ENCODE peak calls at places on chromosomes 11 and 22, in six cellular contexts. B is AG08396; O is activated CD4-positive, alpha-beta T cell treated with anti-CD3 and anti-CD28 coated beads for 24 hours; H is Calu3; X is lower lobe of right lung; N is NCI-H1105. Z is an unnamed sample.

GRCh38 chr22:17411213-17411612 is 42.0 kb downstream of the CECR2 start:
- DNase-seq in B (no peak), N (no peak), H (no peak), X (no peak), O (no peak), Z (no peak)

GRCh38 chr22:47333625-47334024 is 571.2 kb downstream of the TBC1D22A start:
- DNase-seq in N (peak; percentile 87), O (no peak), B (peak; percentile 20), X (no peak), H (peak; percentile 84), Z (no peak)

GRCh38 chr11:63866211-63866610 is 27.3 kb downstream of the MARK2 start:
- DNase-seq in N (no peak), B (no peak), H (peak; percentile 47), X (peak; percentile 79), O (peak; percentile 67), Z (peak; percentile 64)

GRCh38 chr11:37333345-37333744 is 735.3 kb upstream of the RAG2 start:
- DNase-seq in X (no peak), B (no peak), N (no peak), H (no peak), O (no peak), Z (no peak)

GRCh38 chr11:103587951-103588788 is 448.3 kb upstream of the DDI1 start:
- DNase-seq in H (no peak), X (no peak), N (peak; percentile 64), O (no peak), B (no peak), Z (no peak)

GRCh38 chr11:2691355-2691761 is 8.4 kb downstream of the KCNQ1OT1 start:
- DNase-seq in N (no peak), X (no peak), H (no peak), O (no peak), B (no peak), Z (no peak)

GRCh38 chr11:108958446-108959123 is 293.7 kb downstream of the DDX10 start:
- DNase-seq in B (peak; percentile 24), H (no peak), N (no peak), X (no peak), O (no peak), Z (no peak)

GRCh38 chr11:64559351-64560138 is 31.5 kb upstream of the SLC22A12 start:
- DNase-seq in X (no peak), N (no peak), O (no peak), B (no peak), H (no peak), Z (no peak)

GRCh38 chr11:118908264-118908663 is 17.5 kb downstream of the BCL9L start:
- DNase-seq in H (no peak), B (no peak), X (peak; percentile 39), O (no peak), N (no peak), Z (no peak)

GRCh38 chr11:113778111-113778910 is 1.3 kb upstream of the CLDN25 start:
- DNase-seq in B (peak; percentile 43), N (peak; percentile 72), H (peak; percentile 36), X (no peak), O (no peak), Z (no peak)

GRCh38 chr22:30705710-30706651 is 11.3 kb downstream of the OSBP2 start:
- DNase-seq in N (no peak), X (no peak), O (no peak), H (no peak), B (peak; percentile 58), Z (no peak)

GRCh38 chr22:35892192-35892591 is 136.4 kb downstream of the RBFOX2 start:
- DNase-seq in X (no peak), H (no peak), N (no peak), B (peak; percentile 30), O (no peak), Z (no peak)

GRCh38 chr11:35148163-35148562 is 9.2 kb downstream of the CD44 start:
- DNase-seq in N (no peak), H (no peak), B (no peak), X (no peak), O (no peak), Z (peak; percentile 49)

GRCh38 chr11:34327804-34328631 is 29.8 kb downstream of the ABTB2 start:
- DNase-seq in O (no peak), X (no peak), B (no peak), H (no peak), N (no peak), Z (no peak)

GRCh38 chr22:40434101-40434500 is 63.7 kb downstream of the SGSM3 start:
- DNase-seq in X (no peak), H (no peak), O (no peak), N (no peak), B (no peak), Z (no peak)

GRCh38 chr22:50724616-50725015 is 13.4 kb upstream of the ACR start:
- DNase-seq in X (no peak), N (peak; percentile 6), O (no peak), B (no peak), H (no peak), Z (no peak)

GRCh38 chr11:45026835-45027234 is 76.2 kb upstream of the TP53I11 start:
- DNase-seq in B (no peak), H (no peak), X (no peak), N (peak; percentile 79), O (no peak), Z (no peak)

GRCh38 chr11:8867856-8868705 is 42.9 kb upstream of the AKIP1 start:
- DNase-seq in B (peak; percentile 41), O (no peak), X (no peak), H (peak; percentile 6), N (no peak), Z (no peak)

GRCh38 chr11:63765688-63766241 is 2.8 kb downstream of the ZFTA start:
- DNase-seq in H (no peak), N (no peak), O (no peak), X (peak; percentile 47), B (no peak), Z (no peak)

GRCh38 chr11:47177229-47177845 is 658 bp upstream of the ARFGAP2 start:
- DNase-seq in O (peak; percentile 50), H (peak; percentile 74), B (peak; percentile 87), X (peak; percentile 71), N (peak; percentile 60), Z (peak; percentile 65)

GRCh38 chr11:534592-535518 is 521 bp downstream of the HRAS start:
- DNase-seq in O (no peak), B (peak; percentile 58), N (peak; percentile 65), X (peak; percentile 75), H (peak; percentile 47), Z (no peak)

GRCh38 chr11:129652828-129653227 is 162.8 kb upstream of the TMEM45B start:
- DNase-seq in X (no peak), O (no peak), N (no peak), B (no peak), H (no peak), Z (no peak)

GRCh38 chr22:37647928-37648327 is 8.5 kb downstream of the SH3BP1 start:
- DNase-seq in H (no peak), B (no peak), O (no peak), X (no peak), N (no peak), Z (no peak)

GRCh38 chr11:112321521-112322172 is 61.0 kb upstream of the PLET1 start:
- DNase-seq in X (peak; percentile 85), N (peak; percentile 92), B (peak; percentile 36), O (no peak), H (peak; percentile 73), Z (no peak)

GRCh38 chr11:126407682-126408288 is 52.3 kb downstream of the ST3GAL4 start:
- DNase-seq in O (no peak), H (no peak), N (no peak), B (no peak), X (no peak), Z (no peak)

GRCh38 chr22:19891350-19892248 is 36.9 kb upstream of the GNB1L start:
- DNase-seq in N (peak; percentile 78), H (no peak), X (no peak), B (peak; percentile 69), O (peak; percentile 70), Z (peak; percentile 80)

GRCh38 chr22:42444060-42444904 is 12.1 kb upstream of the NFAM1 start:
- DNase-seq in B (peak; percentile 89), H (peak; percentile 82), N (peak; percentile 75), X (peak; percentile 82), O (peak; percentile 75), Z (peak; percentile 70)

GRCh38 chr22:34036936-34037335 is 116.7 kb upstream of the LARGE1 start:
- DNase-seq in B (no peak), H (no peak), O (no peak), N (no peak), X (no peak), Z (no peak)

GRCh38 chr11:636511-637332 is at the start of gene DRD4:
- DNase-seq in H (no peak), N (no peak), O (no peak), X (no peak), B (peak; percentile 85), Z (no peak)

GRCh38 chr11:93784935-93785360 is 866 bp downstream of the MED17 start:
- DNase-seq in O (no peak), X (no peak), H (no peak), N (peak; percentile 15), B (no peak), Z (no peak)

GRCh38 chr11:103257360-103257759 is 148.1 kb downstream of the DYNC2H1 start:
- DNase-seq in H (no peak), N (peak; percentile 3), O (no peak), X (no peak), B (peak; percentile 10), Z (no peak)

GRCh38 chr11:76181371-76181770 is 24.9 kb downstream of the WNT11 start:
- DNase-seq in N (no peak), O (no peak), H (no peak), X (no peak), B (no peak), Z (no peak)

GRCh38 chr22:47565607-47566006 is 803.2 kb downstream of the TBC1D22A start:
- DNase-seq in N (no peak), X (no peak), H (no peak), B (no peak), O (no peak), Z (no peak)

GRCh38 chr22:24514241-24515024 is 19.3 kb downstream of the UPB1 start:
- DNase-seq in H (no peak), N (no peak), X (no peak), O (no peak), B (no peak), Z (no peak)